ENCODE peak calls at places on chromosomes 4 and X, in eight cellular contexts. I, Z, G, N, M, O, K and Q are unnamed samples.

GRCh38 chr4:38868055-38868965 is 704 bp downstream of the FAM114A1 start:
- DNase-seq in Z (no peak), I (no peak), M (no peak), N (peak), O (no peak), G (peak), K (no peak), Q (no peak)

GRCh38 chrX:137286423-137286822 is 252.6 kb upstream of the GPR101 start:
- DNase-seq in G (no peak), K (no peak), I (no peak), M (no peak), N (no peak), Z (no peak), O (no peak), Q (no peak)

GRCh38 chr4:185640809-185641675 is 105.7 kb upstream of the PDLIM3 start:
- DNase-seq in I (peak), O (no peak), Z (no peak), N (no peak), M (no peak), G (no peak), K (peak), Q (peak)

GRCh38 chr4:52612341-52612740 is 46.8 kb downstream of the USP46 start:
- DNase-seq in M (no peak), N (no peak), K (no peak), G (no peak), O (no peak), Z (no peak), I (no peak), Q (no peak)

GRCh38 chr4:173167793-173168395 is 717 bp upstream of the GALNT7 start:
- DNase-seq in G (peak), O (peak), N (peak), Z (peak), I (no peak), M (peak), K (no peak), Q (peak)

GRCh38 chrX:110056419-110056818 is 53.5 kb downstream of the TMEM164 start:
- DNase-seq in G (no peak), N (no peak), Z (no peak), I (no peak), K (no peak), O (no peak), M (no peak), Q (no peak)

GRCh38 chr4:87130482-87130881 is 89.9 kb downstream of the KLHL8 start:
- DNase-seq in G (no peak), M (no peak), O (no peak), I (no peak), N (no peak), Z (no peak), K (no peak), Q (no peak)

GRCh38 chrX:148771440-148771839 is 271.0 kb downstream of the AFF2 start:
- DNase-seq in G (no peak), I (no peak), O (no peak), M (no peak), Z (no peak), N (no peak), K (no peak), Q (no peak)

GRCh38 chrX:144946696-144947095 is 300.6 kb upstream of the SPANXN1 start:
- DNase-seq in Z (no peak), M (no peak), G (no peak), N (no peak), K (no peak), I (no peak), O (no peak), Q (no peak)

GRCh38 chr4:80058740-80059139 is 14.3 kb downstream of the ANTXR2 start:
- DNase-seq in K (peak), O (no peak), Z (peak), I (no peak), M (peak), G (no peak), N (no peak), Q (no peak)

GRCh38 chrX:99857455-99857854 is 552.6 kb downstream of the PCDH19 start:
- DNase-seq in I (no peak), N (no peak), Z (no peak), K (no peak), O (no peak), M (no peak), G (no peak), Q (no peak)

GRCh38 chr4:5970381-5971076 is 47.7 kb downstream of the C4orf50 start:
- DNase-seq in O (no peak), Z (no peak), I (no peak), N (no peak), K (no peak), M (no peak), G (no peak), Q (no peak)

GRCh38 chr4:147578057-147578476 is 39.1 kb upstream of the TMEM184C start:
- DNase-seq in O (no peak), I (peak), G (no peak), K (no peak), N (no peak), Z (no peak), M (no peak), Q (peak)

GRCh38 chr4:138241281-138242075 is 671 bp downstream of the SLC7A11 start:
- DNase-seq in G (no peak), Z (no peak), O (peak), M (no peak), N (no peak), I (no peak), K (no peak), Q (no peak)

GRCh38 chr4:22458112-22458511 is 57.8 kb downstream of the ADGRA3 start:
- DNase-seq in G (no peak), K (no peak), M (no peak), I (no peak), Z (no peak), O (no peak), N (no peak), Q (peak)

GRCh38 chr4:26023191-26023972 is 109.4 kb downstream of the SMIM20 start:
- DNase-seq in K (no peak), N (no peak), O (no peak), M (no peak), Z (no peak), G (no peak), I (no peak), Q (no peak)

GRCh38 chr4:147589586-147589985 is 27.6 kb upstream of the TMEM184C start:
- DNase-seq in K (no peak), M (no peak), Z (no peak), G (no peak), N (no peak), I (no peak), O (no peak), Q (no peak)

GRCh38 chr4:77600521-77601451 is 4.8 kb upstream of the CXCL13 start:
- DNase-seq in M (peak), Z (peak), O (peak), I (no peak), G (peak), K (peak), N (no peak), Q (no peak)